ENCODE peak calls at places on chromosomes 2 and 18, in nine cellular contexts. N is cardiac fibroblast, O is H1, R is GM12865, D is fibroblast of lung, V is left ventricle myocardium inferior, F is fibroblast of villous mesenchyme, J is adrenal gland, Y is breast epithelium. L is an unnamed sample.

GRCh38 chr2:188348974-188349500 is 57.4 kb downstream of the GULP1 start:
- DNase-seq in Y (no peak), N (no peak), F (peak), D (no peak), R (no peak), J (no peak), V (no peak), O (no peak), L (no peak)

GRCh38 chr18:8943900-8944870 is 158.3 kb upstream of the NDUFV2 start:
- DNase-seq in V (no peak), Y (no peak), O (no peak), J (no peak), D (peak), R (no peak), N (peak), F (peak), L (no peak)

GRCh38 chr2:119837350-119837749 is 77.6 kb downstream of the PTPN4 start:
- DNase-seq in V (no peak), D (no peak), Y (no peak), R (no peak), N (no peak), O (no peak), F (no peak), J (no peak), L (no peak)

GRCh38 chr2:148645925-148646559 is 1.5 kb downstream of the EPC2 start:
- DNase-seq in R (peak), D (peak), J (peak), V (no peak), O (no peak), N (peak), F (peak), Y (no peak), L (no peak)

GRCh38 chr2:99878951-99879350 is 263.4 kb downstream of the AFF3 start:
- DNase-seq in D (peak), O (no peak), V (no peak), R (no peak), N (peak), Y (no peak), F (peak), J (no peak), L (no peak)

GRCh38 chr2:41847744-41848441 is 199.9 kb upstream of the PKDCC start:
- DNase-seq in R (no peak), F (peak), N (peak), V (no peak), J (peak), Y (no peak), O (no peak), D (no peak), L (no peak)

GRCh38 chr2:29606105-29606871 is 315.1 kb downstream of the ALK start:
- DNase-seq in V (no peak), R (no peak), N (peak), D (peak), O (no peak), Y (no peak), F (peak), J (no peak), L (no peak)

GRCh38 chr18:9333441-9334350 is 877 bp upstream of the TWSG1 start:
- DNase-seq in Y (no peak), V (no peak), R (peak), O (peak), F (no peak), D (no peak), N (no peak), J (peak), L (no peak)

GRCh38 chr2:195388024-195388423 is 269.0 kb upstream of the SLC39A10 start:
- DNase-seq in R (no peak), F (no peak), V (no peak), O (no peak), N (no peak), D (no peak), J (no peak), Y (no peak), L (no peak)

GRCh38 chr2:201852462-201852861 is 46.1 kb downstream of the CDK15 start:
- DNase-seq in Y (no peak), N (no peak), R (peak), V (no peak), J (no peak), F (no peak), D (peak), O (no peak), L (no peak)

GRCh38 chr18:63321291-63321690 is 1.7 kb upstream of the BCL2 start:
- DNase-seq in F (no peak), V (no peak), R (no peak), D (no peak), N (no peak), O (no peak), J (no peak), Y (no peak), L (no peak)

GRCh38 chr18:63320690-63321265 is 1.2 kb upstream of the BCL2 start:
- DNase-seq in R (peak), D (peak), V (peak), O (no peak), Y (peak), N (peak), F (no peak), J (peak), L (no peak)

GRCh38 chr18:63318882-63319382 is 637 bp downstream of the BCL2 start:
- DNase-seq in N (no peak), D (no peak), J (no peak), V (no peak), O (no peak), R (no peak), F (peak), Y (no peak), L (no peak)

GRCh38 chr18:63319383-63320040 is at the start of gene BCL2:
- DNase-seq in R (no peak), F (peak), D (peak), J (no peak), N (peak), Y (no peak), O (no peak), V (peak), L (no peak)

GRCh38 chr18:63320041-63320689 is 596 bp upstream of the BCL2 start:
- DNase-seq in R (peak), O (no peak), F (peak), N (peak), J (peak), D (peak), Y (peak), V (peak), L (no peak)
- TF ChIP-seq CTCF in R (peak), O (no peak), F (no peak), N (no peak), J (no peak), D (no peak), Y (no peak), V (peak), L (peak)

DNA sequence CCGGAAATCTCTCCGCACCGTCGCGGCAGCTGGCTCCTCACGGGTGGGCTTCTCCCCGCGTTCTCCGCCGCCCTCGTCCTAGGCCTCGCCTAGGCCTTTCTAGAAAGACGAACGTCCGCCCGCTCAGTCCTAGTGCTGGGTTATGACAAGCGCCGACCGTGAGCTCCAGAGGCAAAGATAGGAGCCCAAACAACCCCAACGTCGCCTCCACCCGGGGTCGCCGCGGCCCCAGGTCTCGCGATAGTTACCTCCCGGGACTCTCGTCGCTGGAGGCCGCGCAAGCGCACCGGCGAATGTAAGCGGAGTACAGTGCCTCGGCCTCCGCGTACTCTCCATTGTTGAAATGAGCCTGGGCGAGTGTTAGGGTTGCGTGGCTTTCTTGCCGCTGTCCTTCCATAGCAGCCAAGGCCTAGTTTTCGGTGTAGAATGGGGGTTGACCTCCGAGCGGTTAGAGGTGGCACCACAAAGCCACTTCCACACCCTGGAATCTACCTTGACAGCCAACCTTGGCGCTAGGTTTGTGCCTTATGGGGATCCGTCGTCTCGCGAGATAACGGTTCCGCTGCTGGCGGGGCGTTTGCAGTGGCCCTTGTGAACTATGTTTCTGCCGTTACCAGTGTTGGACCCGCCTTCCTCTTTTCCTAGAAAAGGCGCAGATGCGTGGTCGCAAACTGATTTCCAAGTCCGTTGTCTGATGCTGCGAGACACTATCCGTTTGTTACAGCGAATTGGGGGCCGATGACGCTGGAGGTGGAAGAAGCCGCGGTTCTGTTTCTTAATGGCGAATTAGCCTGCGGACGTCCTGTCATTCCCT is at the start of gene TTC32:
- DNase-seq in D (peak), Y (peak), V (peak), O (peak), J (peak), F (peak), R (peak), N (peak), L (peak)
- TF ChIP-seq CTCF in D (no peak), Y (peak), V (no peak), O (no peak), J (no peak), F (no peak), R (peak), N (no peak), L (no peak)

GRCh38 chr2:216665717-216666116 is 29.6 kb downstream of the IGFBP5 start:
- DNase-seq in O (peak), Y (no peak), F (no peak), J (no peak), V (no peak), R (no peak), D (no peak), N (peak), L (no peak)
- TF ChIP-seq CTCF in O (no peak), Y (no peak), F (no peak), J (no peak), V (no peak), R (no peak), D (no peak), N (no peak), L (no peak)

GRCh38 chr2:127072970-127073369 is 34.0 kb downstream of the BIN1 start:
- DNase-seq in D (no peak), N (peak), R (no peak), V (no peak), O (no peak), J (no peak), F (peak), Y (no peak), L (no peak)

GRCh38 chr2:127070221-127070620 is 36.7 kb downstream of the BIN1 start:
- DNase-seq in V (no peak), D (no peak), F (no peak), O (no peak), J (no peak), R (no peak), Y (no peak), N (no peak), L (no peak)

GRCh38 chr2:127071901-127072328 is 35.0 kb downstream of the BIN1 start:
- DNase-seq in J (peak), V (no peak), O (no peak), N (no peak), R (no peak), Y (no peak), F (no peak), D (no peak), L (no peak)

GRCh38 chr2:127074358-127074757 is 32.6 kb downstream of the BIN1 start:
- DNase-seq in J (peak), R (no peak), F (no peak), N (no peak), O (no peak), D (no peak), Y (no peak), V (no peak), L (no peak)

GRCh38 chr2:127072380-127072779 is 34.6 kb downstream of the BIN1 start:
- DNase-seq in F (peak), O (no peak), N (peak), J (no peak), D (no peak), Y (no peak), V (no peak), R (no peak), L (no peak)
- TF ChIP-seq CTCF in F (peak), O (no peak), N (no peak), J (no peak), D (no peak), Y (no peak), V (no peak), R (no peak), L (peak)

DNA sequence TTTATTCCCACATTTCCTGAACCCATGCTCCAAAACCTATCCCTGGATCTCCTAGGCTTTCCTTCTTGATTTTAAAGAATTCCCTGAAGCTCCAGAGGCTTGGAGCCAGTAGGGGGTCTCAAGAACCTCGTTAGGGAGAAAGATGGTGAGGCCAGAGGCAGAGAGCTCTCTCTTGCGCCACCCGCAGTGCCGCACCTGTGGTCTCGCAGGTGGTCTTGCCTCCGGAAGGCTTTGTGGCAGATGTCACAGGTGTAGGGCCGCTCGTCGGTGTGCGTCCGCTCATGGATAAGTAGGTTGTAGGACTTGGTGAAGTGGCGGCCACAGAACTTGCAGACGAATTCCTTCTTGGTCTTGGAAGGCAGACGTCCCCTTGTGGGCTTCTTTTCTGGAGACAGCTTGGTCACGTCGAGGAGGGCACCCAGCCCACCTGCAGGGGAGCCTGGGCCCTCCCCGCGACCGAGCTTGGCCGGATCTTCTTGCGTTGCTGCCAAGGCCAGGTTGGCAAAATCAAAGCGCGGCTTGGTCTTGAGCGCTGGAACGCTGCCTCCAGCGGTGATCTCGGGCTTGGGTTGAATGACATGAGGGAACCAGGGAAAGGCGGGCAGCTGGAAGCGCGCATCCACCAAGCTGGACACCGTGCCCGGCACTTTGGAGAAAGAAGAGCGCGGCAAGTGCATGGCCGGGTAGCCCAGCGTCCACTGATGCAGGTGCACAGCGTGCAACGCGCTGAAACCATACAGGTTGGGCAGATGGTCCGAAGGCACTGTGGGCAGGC is 5.3 kb downstream of the OSR1 start:
- DNase-seq in N (no peak), R (no peak), Y (no peak), O (no peak), V (no peak), D (no peak), J (no peak), F (no peak), L (peak)
- TF ChIP-seq CTCF in N (no peak), R (no peak), Y (no peak), O (peak), V (no peak), D (no peak), J (no peak), F (no peak), L (peak)

DNA sequence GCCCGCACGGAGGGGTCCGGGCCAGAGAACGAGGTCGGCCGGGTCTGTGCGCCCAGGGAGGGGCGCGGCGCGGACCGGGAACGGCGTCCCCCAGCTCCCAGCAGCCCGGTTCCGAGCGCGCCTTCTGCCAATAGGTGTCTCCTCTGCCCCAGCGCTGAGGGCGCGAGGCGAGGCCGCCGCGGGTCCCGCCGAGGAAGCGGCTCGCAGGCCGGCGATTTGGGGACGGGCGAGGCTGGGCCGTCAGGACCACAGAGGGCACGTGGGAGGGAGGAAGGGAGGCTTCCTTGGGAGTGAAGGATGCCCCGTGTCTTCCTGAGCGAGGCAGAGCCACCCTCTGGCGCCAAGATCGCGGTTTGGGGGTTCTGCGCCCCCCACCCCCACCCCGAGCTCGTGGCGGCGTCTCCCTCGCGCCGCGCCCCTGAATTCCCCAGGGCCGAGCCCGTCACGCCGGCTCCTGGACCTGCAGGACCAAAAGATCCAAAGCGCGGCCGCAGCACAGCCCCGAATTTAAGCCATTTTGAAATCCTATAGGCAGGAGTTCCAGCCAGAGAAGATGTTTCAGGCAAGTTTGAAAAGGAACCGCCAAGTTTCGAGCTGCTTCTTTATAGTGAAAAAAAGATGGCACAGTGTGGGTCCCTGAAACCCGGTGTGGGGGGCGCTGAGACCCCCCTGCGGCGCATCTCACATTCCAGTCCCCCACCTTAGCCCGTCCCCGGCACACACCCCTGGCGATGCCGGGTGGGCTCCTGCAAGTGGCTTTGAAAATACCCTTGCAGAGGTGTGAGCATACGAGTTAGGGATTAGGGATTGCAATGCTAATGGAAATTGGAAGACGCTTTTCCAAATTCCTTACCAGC is 929 bp downstream of the NFATC1 start:
- DNase-seq in N (peak), R (peak), V (peak), D (peak), F (peak), Y (no peak), J (no peak), O (no peak), L (peak)
- TF ChIP-seq CTCF in N (no peak), R (peak), V (peak), D (no peak), F (no peak), Y (no peak), J (peak), O (peak), L (peak)

DNA sequence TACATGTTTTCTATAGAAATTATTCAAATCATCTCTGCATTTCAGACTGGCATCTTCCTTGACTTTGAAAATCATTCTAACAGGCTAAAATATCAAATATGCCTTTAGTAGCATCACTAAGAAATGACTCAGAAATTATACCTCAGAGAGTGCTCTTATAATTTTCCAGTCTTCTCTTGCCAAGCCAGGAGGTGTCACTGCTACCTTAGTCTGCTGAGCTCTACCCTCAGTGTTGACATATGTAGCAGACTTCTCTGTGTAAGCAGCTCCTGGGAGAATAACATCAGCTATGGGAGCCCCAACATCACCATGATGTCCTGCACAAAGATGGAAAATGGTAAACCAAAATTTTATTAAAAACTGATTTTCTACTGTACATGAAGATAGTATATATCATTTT is 31.6 kb downstream of the NDUFS1 start:
- DNase-seq in J (no peak), F (no peak), N (no peak), R (no peak), V (no peak), Y (no peak), O (no peak), D (no peak), L (no peak)
- TF ChIP-seq CTCF in J (no peak), F (no peak), N (no peak), R (no peak), V (no peak), Y (no peak), O (peak), D (no peak), L (peak)

GRCh38 chr2:104873689-104874054 is 19.8 kb downstream of the POU3F3 start:
- DNase-seq in J (no peak), R (no peak), O (no peak), N (no peak), Y (no peak), F (no peak), V (no peak), D (no peak), L (no peak)
- TF ChIP-seq CTCF in J (no peak), R (no peak), O (no peak), N (no peak), Y (no peak), F (no peak), V (no peak), D (peak), L (peak)

L was measured in chondrocyte.